ENCODE peak calls at places on chromosomes 6 and 20, in six cellular contexts. One of them, this sample, is unnamed.
A peak's percentile ranks its signal among the peaks of the same experiment; 100 is the strongest.

GRCh38 chr6:43773050-43773956 is 3.3 kb downstream of the VEGFA start:
- DNase-seq in right lobe of liver: peak; percentile 77
- DNase-seq in endothelial cell of umbilical vein: peak; percentile 37
- DNase-seq in spleen: peak; percentile 85
- DNase-seq in lower leg skin: peak; percentile 85
- DNase-seq in A549: peak; percentile 90
- DNase-seq in this sample: peak; percentile 87

GRCh38 chr6:83193747-83194582 is 808 bp downstream of the RWDD2A start:
- DNase-seq in right lobe of liver: peak; percentile 68
- DNase-seq in endothelial cell of umbilical vein: peak; percentile 44
- DNase-seq in spleen: peak; percentile 88
- DNase-seq in A549: peak; percentile 53
- DNase-seq in lower leg skin: peak; percentile 90
- DNase-seq in this sample: peak; percentile 19

GRCh38 chr6:158161566-158162254 is 6.4 kb downstream of the SERAC1 start:
- DNase-seq in A549: no peak
- DNase-seq in right lobe of liver: no peak
- DNase-seq in lower leg skin: no peak
- DNase-seq in spleen: no peak
- DNase-seq in endothelial cell of umbilical vein: no peak
- DNase-seq in this sample: no peak

GRCh38 chr20:47989957-47990356 is 204.7 kb upstream of the SULF2 start:
- DNase-seq in lower leg skin: peak; percentile 75
- DNase-seq in right lobe of liver: no peak
- DNase-seq in endothelial cell of umbilical vein: no peak
- DNase-seq in A549: no peak
- DNase-seq in spleen: no peak
- DNase-seq in this sample: no peak

GRCh38 chr20:14721926-14722325 is 384.5 kb upstream of the FLRT3 start:
- DNase-seq in spleen: no peak
- DNase-seq in A549: no peak
- DNase-seq in endothelial cell of umbilical vein: no peak
- DNase-seq in right lobe of liver: no peak
- DNase-seq in lower leg skin: no peak
- DNase-seq in this sample: no peak

GRCh38 chr20:38258545-38259223 is 1.9 kb downstream of the KIAA1755 start:
- DNase-seq in right lobe of liver: no peak
- DNase-seq in lower leg skin: no peak
- DNase-seq in A549: no peak
- DNase-seq in endothelial cell of umbilical vein: no peak
- DNase-seq in spleen: no peak
- DNase-seq in this sample: no peak

GRCh38 chr20:37796121-37796520 is 102.3 kb downstream of the CTNNBL1 start:
- DNase-seq in right lobe of liver: no peak
- DNase-seq in A549: no peak
- DNase-seq in spleen: no peak
- DNase-seq in endothelial cell of umbilical vein: no peak
- DNase-seq in lower leg skin: no peak
- DNase-seq in this sample: no peak

GRCh38 chr6:2695464-2696095 is 55.1 kb downstream of the MYLK4 start:
- DNase-seq in right lobe of liver: no peak
- DNase-seq in endothelial cell of umbilical vein: peak; percentile 55
- DNase-seq in spleen: no peak
- DNase-seq in lower leg skin: no peak
- DNase-seq in A549: no peak
- DNase-seq in this sample: no peak

GRCh38 chr6:2738373-2738979 is 12.2 kb downstream of the MYLK4 start:
- DNase-seq in A549: peak; percentile 31
- DNase-seq in spleen: no peak
- DNase-seq in lower leg skin: no peak
- DNase-seq in endothelial cell of umbilical vein: peak; percentile 72
- DNase-seq in right lobe of liver: no peak
- DNase-seq in this sample: no peak

GRCh38 chr20:2900845-2901592 is 27.7 kb downstream of the PTPRA start:
- DNase-seq in endothelial cell of umbilical vein: peak; percentile 23
- DNase-seq in A549: no peak
- DNase-seq in lower leg skin: no peak
- DNase-seq in right lobe of liver: no peak
- DNase-seq in spleen: no peak
- DNase-seq in this sample: peak; percentile 19

GRCh38 chr20:35327074-35327976 is 35.1 kb upstream of the FAM83C start:
- DNase-seq in spleen: no peak
- DNase-seq in A549: no peak
- DNase-seq in lower leg skin: no peak
- DNase-seq in endothelial cell of umbilical vein: peak; percentile 76
- DNase-seq in right lobe of liver: peak; percentile 82
- DNase-seq in this sample: no peak

GRCh38 chr6:70108230-70108629 is 194.7 kb downstream of the COL9A1 start:
- DNase-seq in spleen: no peak
- DNase-seq in lower leg skin: no peak
- DNase-seq in A549: peak; percentile 4
- DNase-seq in right lobe of liver: no peak
- DNase-seq in endothelial cell of umbilical vein: peak; percentile 26
- DNase-seq in this sample: no peak

DNA sequence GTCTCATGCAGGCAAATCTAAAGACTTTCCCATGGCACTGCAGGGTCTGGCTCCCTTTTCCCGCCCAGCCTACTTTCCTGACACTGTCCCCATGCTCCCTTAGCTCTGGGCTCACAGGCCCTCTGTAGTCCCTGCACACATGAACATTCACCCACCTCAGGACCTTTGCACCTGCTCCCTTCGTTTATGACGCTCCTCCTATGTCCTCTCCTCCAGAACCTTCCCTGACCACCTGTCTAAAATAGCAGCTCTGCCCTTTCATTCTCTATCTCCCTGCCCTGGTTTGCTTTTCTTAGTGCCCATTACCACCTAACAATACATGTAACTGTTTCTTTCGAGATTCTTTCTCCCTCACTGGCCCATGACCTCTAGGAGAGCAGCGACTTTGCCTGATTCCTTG is 22.3 kb downstream of the HM13 start:
- DNase-seq in lower leg skin: no peak
- DNase-seq in A549: no peak
- DNase-seq in endothelial cell of umbilical vein: no peak
- DNase-seq in right lobe of liver: no peak
- DNase-seq in spleen: no peak
- DNase-seq in this sample: no peak
- TF ChIP-seq POLR2A in lower leg skin: no peak
- TF ChIP-seq POLR2A in A549: no peak
- TF ChIP-seq POLR2A in endothelial cell of umbilical vein: no peak
- TF ChIP-seq POLR2A in right lobe of liver: no peak
- TF ChIP-seq POLR2A in spleen: no peak
- TF ChIP-seq POLR2A in this sample: no peak

GRCh38 chr6:127457444-127458064 is 1.6 kb downstream of the KIAA0408 start:
- DNase-seq in lower leg skin: no peak
- DNase-seq in spleen: no peak
- DNase-seq in right lobe of liver: no peak
- DNase-seq in A549: no peak
- DNase-seq in endothelial cell of umbilical vein: no peak
- DNase-seq in this sample: no peak

GRCh38 chr6:127458190-127458589 is 999 bp downstream of the KIAA0408 start:
- DNase-seq in lower leg skin: no peak
- DNase-seq in spleen: no peak
- DNase-seq in endothelial cell of umbilical vein: no peak
- DNase-seq in right lobe of liver: no peak
- DNase-seq in A549: no peak
- DNase-seq in this sample: no peak

GRCh38 chr6:127458817-127459216 is 372 bp downstream of the KIAA0408 start:
- DNase-seq in endothelial cell of umbilical vein: no peak
- DNase-seq in right lobe of liver: peak; percentile 77
- DNase-seq in spleen: no peak
- DNase-seq in lower leg skin: no peak
- DNase-seq in A549: no peak
- DNase-seq in this sample: no peak

GRCh38 chr6:127460465-127460864 is 1.3 kb upstream of the KIAA0408 start:
- DNase-seq in lower leg skin: no peak
- DNase-seq in spleen: no peak
- DNase-seq in endothelial cell of umbilical vein: no peak
- DNase-seq in right lobe of liver: no peak
- DNase-seq in A549: no peak
- DNase-seq in this sample: no peak

GRCh38 chr6:127459231-127459641 is at the start of gene KIAA0408:
- DNase-seq in right lobe of liver: no peak
- DNase-seq in lower leg skin: no peak
- DNase-seq in endothelial cell of umbilical vein: peak; percentile 23
- DNase-seq in spleen: no peak
- DNase-seq in A549: no peak
- DNase-seq in this sample: no peak
- TF ChIP-seq POLR2A in right lobe of liver: no peak
- TF ChIP-seq POLR2A in lower leg skin: no peak
- TF ChIP-seq POLR2A in endothelial cell of umbilical vein: no peak
- TF ChIP-seq POLR2A in spleen: no peak
- TF ChIP-seq POLR2A in A549: no peak
- TF ChIP-seq POLR2A in this sample: no peak

GRCh38 chr20:43666376-43667328 is at the start of gene MYBL2:
- DNase-seq in lower leg skin: no peak
- DNase-seq in endothelial cell of umbilical vein: peak; percentile 48
- DNase-seq in spleen: peak; percentile 93
- DNase-seq in right lobe of liver: peak; percentile 62
- DNase-seq in A549: peak; percentile 36
- DNase-seq in this sample: peak; percentile 74
- TF ChIP-seq POLR2A in lower leg skin: no peak
- TF ChIP-seq POLR2A in endothelial cell of umbilical vein: no peak
- TF ChIP-seq POLR2A in spleen: no peak
- TF ChIP-seq POLR2A in right lobe of liver: no peak
- TF ChIP-seq POLR2A in A549: peak; percentile 50
- TF ChIP-seq POLR2A in this sample: peak; percentile 78

DNA sequence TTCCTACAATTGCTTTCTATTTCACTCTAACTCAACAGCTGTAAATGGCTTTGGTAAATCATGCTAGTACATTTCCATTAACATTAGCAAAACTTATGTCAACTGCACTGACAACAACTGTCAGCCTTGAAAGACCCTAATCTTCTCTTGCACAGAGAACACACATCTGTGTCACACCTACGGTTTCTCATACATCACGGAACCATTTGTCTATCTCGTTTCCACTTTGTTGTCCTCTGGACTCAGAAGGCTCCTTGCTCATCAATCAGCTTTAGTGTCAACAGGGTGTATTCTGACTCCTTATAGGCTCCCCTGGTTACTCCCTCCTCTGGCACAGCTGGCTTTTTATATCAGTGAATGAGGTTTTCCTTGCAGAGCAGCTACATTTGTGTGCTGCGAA is 49.2 kb downstream of the CD83 start:
- DNase-seq in endothelial cell of umbilical vein: no peak
- DNase-seq in A549: no peak
- DNase-seq in lower leg skin: no peak
- DNase-seq in spleen: no peak
- DNase-seq in right lobe of liver: no peak
- DNase-seq in this sample: no peak
- TF ChIP-seq POLR2A in endothelial cell of umbilical vein: no peak
- TF ChIP-seq POLR2A in A549: no peak
- TF ChIP-seq POLR2A in lower leg skin: no peak
- TF ChIP-seq POLR2A in spleen: no peak
- TF ChIP-seq POLR2A in right lobe of liver: no peak
- TF ChIP-seq POLR2A in this sample: no peak

DNA sequence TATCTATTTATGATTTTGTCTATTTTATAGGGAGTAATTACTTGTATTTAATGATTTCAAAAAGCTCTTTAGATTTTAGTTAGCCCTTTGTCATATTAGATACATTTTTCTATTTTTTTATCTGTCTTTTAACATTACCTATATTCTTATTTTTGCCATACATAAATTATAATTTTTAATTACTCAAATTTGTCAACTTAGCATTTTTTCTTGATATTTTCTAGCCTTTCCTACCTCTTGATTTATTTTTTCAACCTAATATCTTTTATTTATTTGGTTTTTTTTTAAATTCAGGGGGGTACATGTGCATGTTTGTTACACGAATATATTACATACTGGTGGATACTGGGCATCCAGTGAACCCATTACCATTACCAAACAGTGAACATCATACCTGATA is 114.3 kb upstream of the F13A1 start:
- DNase-seq in endothelial cell of umbilical vein: no peak
- DNase-seq in spleen: no peak
- DNase-seq in lower leg skin: no peak
- DNase-seq in right lobe of liver: no peak
- DNase-seq in A549: no peak
- DNase-seq in this sample: no peak
- TF ChIP-seq POLR2A in endothelial cell of umbilical vein: no peak
- TF ChIP-seq POLR2A in spleen: no peak
- TF ChIP-seq POLR2A in lower leg skin: no peak
- TF ChIP-seq POLR2A in right lobe of liver: no peak
- TF ChIP-seq POLR2A in A549: no peak
- TF ChIP-seq POLR2A in this sample: no peak